ENCODE peak calls at places on chromosome 17, in six cellular contexts. U is keratinocyte, Q is PC-3, K is trophoblast cell, S is A549, O is neural progenitor cell. T is an unnamed sample.
A peak's percentile ranks its signal among the peaks of the same experiment; 100 is the strongest.

GRCh38 chr17:83173997-83174858 is 94.8 kb downstream of the METRNL start:
- DNase-seq in S (peak; percentile 37), Q (peak; percentile 19), K (no peak), O (peak; percentile 62), U (no peak), T (no peak)

GRCh38 chr17:2692781-2693135 is 18.8 kb downstream of the CLUH start:
- DNase-seq in O (no peak), U (no peak), Q (no peak), S (no peak), K (no peak), T (no peak)

GRCh38 chr17:21275047-21275578 is 9.4 kb upstream of the MAP2K3 start:
- DNase-seq in Q (no peak), U (no peak), S (no peak), K (no peak), O (peak; percentile 30), T (no peak)

GRCh38 chr17:5501725-5502124 is 15.4 kb downstream of the MIS12 start:
- DNase-seq in O (no peak), S (no peak), K (no peak), U (no peak), Q (no peak), T (no peak)

GRCh38 chr17:79365836-79366831 is 244.7 kb downstream of the RBFOX3 start:
- DNase-seq in U (no peak), O (no peak), Q (no peak), K (no peak), S (no peak), T (no peak)

GRCh38 chr17:41518031-41518430 is 659 bp downstream of the KRT15 start:
- DNase-seq in S (no peak), Q (no peak), O (no peak), U (no peak), K (peak; percentile 23), T (no peak)

GRCh38 chr17:82399030-82399429 is 19.1 kb upstream of the HEXD start:
- DNase-seq in S (no peak), U (no peak), Q (no peak), O (no peak), K (no peak), T (no peak)

GRCh38 chr17:14135906-14136590 is 66.7 kb downstream of the COX10 start:
- DNase-seq in Q (no peak), S (no peak), U (no peak), K (no peak), O (no peak), T (no peak)

GRCh38 chr17:55717898-55718735 is 4.5 kb downstream of the TMEM100 start:
- DNase-seq in Q (peak; percentile 90), K (peak; percentile 93), O (peak; percentile 85), U (no peak), S (peak; percentile 78), T (peak; percentile 42)

GRCh38 chr17:76240461-76241204 is at the start of gene RNF157:
- DNase-seq in U (no peak), O (peak; percentile 95), S (peak; percentile 60), K (peak; percentile 49), Q (peak; percentile 71), T (no peak)

GRCh38 chr17:69602969-69603368 is 188.5 kb downstream of the MAP2K6 start:
- DNase-seq in K (no peak), S (no peak), O (no peak), Q (no peak), U (no peak), T (no peak)

GRCh38 chr17:19539841-19540311 is 6.2 kb downstream of the SLC47A1 start:
- DNase-seq in O (no peak), K (no peak), S (no peak), U (no peak), Q (no peak), T (no peak)

GRCh38 chr17:7703584-7704574 is 1.1 kb upstream of the EFNB3 start:
- DNase-seq in K (peak; percentile 16), U (no peak), Q (no peak), O (peak; percentile 92), S (peak; percentile 77), T (peak; percentile 32)

GRCh38 chr17:50959341-50959740 is 93.2 kb upstream of the TOB1 start:
- DNase-seq in K (no peak), O (no peak), U (no peak), Q (no peak), S (no peak), T (no peak)

GRCh38 chr17:19703776-19704371 is 12.5 kb downstream of the SLC47A2 start:
- DNase-seq in O (peak; percentile 45), Q (no peak), U (no peak), K (no peak), S (no peak), T (no peak)

GRCh38 chr17:9360610-9361571 is 214.7 kb downstream of the STX8 start:
- DNase-seq in O (no peak), Q (peak; percentile 5), S (peak; percentile 83), K (peak; percentile 89), U (no peak), T (peak; percentile 12)

GRCh38 chr17:40110026-40110425 is 9.6 kb upstream of the NR1D1 start:
- DNase-seq in U (no peak), O (peak; percentile 89), S (no peak), K (no peak), Q (no peak), T (no peak)

GRCh38 chr17:4988168-4988567 is 693 bp upstream of the CAMTA2 start:
- DNase-seq in U (no peak), S (no peak), Q (no peak), O (no peak), K (peak; percentile 7), T (no peak)

GRCh38 chr17:44779211-44780025 is 20.6 kb downstream of the ADAM11 start:
- DNase-seq in Q (peak; percentile 87), S (peak; percentile 83), K (peak; percentile 78), O (peak; percentile 85), U (no peak), T (peak; percentile 61)

GRCh38 chr17:5019475-5019956 is 15.7 kb downstream of the SLC52A1 start:
- DNase-seq in S (no peak), K (no peak), O (peak; percentile 25), Q (peak; percentile 4), U (no peak), T (no peak)

GRCh38 chr17:81142301-81143199 is 22.8 kb upstream of the PVALEF start:
- DNase-seq in Q (peak; percentile 83), S (peak; percentile 85), O (peak; percentile 88), K (peak; percentile 90), U (peak; percentile 33), T (peak; percentile 60)

GRCh38 chr17:42639484-42640474 is 19.3 kb upstream of the TUBG2 start:
- DNase-seq in O (no peak), Q (no peak), S (no peak), U (no peak), K (no peak), T (no peak)

GRCh38 chr17:43791589-43791988 is 11.4 kb downstream of the CFAP97D1 start:
- DNase-seq in U (no peak), O (peak; percentile 34), K (peak; percentile 40), S (peak; percentile 71), Q (peak; percentile 84), T (peak; percentile 72)

GRCh38 chr17:67181825-67182224 is 63.2 kb downstream of the HELZ start:
- DNase-seq in K (no peak), Q (no peak), O (no peak), U (no peak), S (no peak), T (no peak)

GRCh38 chr17:76124582-76125390 is 16.3 kb downstream of the FOXJ1 start:
- DNase-seq in Q (peak; percentile 33), O (peak; percentile 55), U (no peak), S (peak; percentile 66), K (no peak), T (no peak)

GRCh38 chr17:14299261-14300093 is 1.4 kb upstream of the HS3ST3B1 start:
- DNase-seq in K (peak; percentile 58), O (peak; percentile 78), U (no peak), S (no peak), Q (no peak), T (no peak)

GRCh38 chr17:17226451-17227265 is 10.3 kb downstream of the FLCN start:
- DNase-seq in K (no peak), S (no peak), U (no peak), O (no peak), Q (no peak), T (no peak)

GRCh38 chr17:76955191-76955590 is 87.0 kb downstream of the MGAT5B start:
- DNase-seq in Q (no peak), U (no peak), O (no peak), K (no peak), S (no peak), T (no peak)

GRCh38 chr17:77451894-77452852 is 311.4 kb downstream of the SEC14L1 start:
- DNase-seq in U (no peak), Q (no peak), O (peak; percentile 86), S (no peak), K (peak; percentile 92), T (peak; percentile 62)

GRCh38 chr17:57357830-57358426 is 101.6 kb downstream of the MSI2 start:
- DNase-seq in O (no peak), K (peak; percentile 97), Q (peak; percentile 88), S (no peak), U (no peak), T (peak; percentile 84)

GRCh38 chr17:32298298-32298697 is 32.7 kb downstream of the RHBDL3 start:
- DNase-seq in S (peak; percentile 23), O (no peak), U (no peak), K (peak; percentile 8), Q (no peak), T (no peak)
- H3K4me2 ChIP-seq in S (no peak overlapping the region), O (no peak overlapping the region), U (no peak overlapping the region), K (no peak overlapping the region), Q (no peak overlapping the region), T (no peak overlapping the region)

GRCh38 chr17:64984181-64984580 is 64.9 kb upstream of the LRRC37A3 start:
- DNase-seq in K (no peak), Q (no peak), O (no peak), S (no peak), U (no peak), T (no peak)

GRCh38 chr17:64983708-64984107 is 64.4 kb upstream of the LRRC37A3 start:
- DNase-seq in Q (no peak), U (no peak), K (no peak), S (no peak), O (no peak), T (no peak)

GRCh38 chr17:64982139-64982802 is 63.0 kb upstream of the LRRC37A3 start:
- DNase-seq in U (no peak), K (peak; percentile 64), S (peak; percentile 46), Q (peak; percentile 33), O (no peak), T (no peak)

GRCh38 chr17:64984776-64985521 is 65.7 kb upstream of the LRRC37A3 start:
- DNase-seq in S (peak; percentile 75), K (peak; percentile 56), U (no peak), Q (peak; percentile 90), O (no peak), T (peak; percentile 50)
- H3K4me1 ChIP-seq in S (peaks cover 48% of the 10 kb centered on the region), K (peaks cover 14% of the 10 kb centered on the region), U (peaks cover 17% of the 10 kb centered on the region), Q (peaks cover 38% of the 10 kb centered on the region), O (peaks cover 4% of the 10 kb centered on the region), T (peaks cover 10% of the 10 kb centered on the region)

GRCh38 chr17:68489919-68490318 is 22.3 kb upstream of the PRKAR1A start:
- DNase-seq in K (no peak), S (no peak), Q (no peak), O (no peak), U (no peak), T (no peak)
- H3K4me2 ChIP-seq in K (no peak overlapping the region), S (no peak overlapping the region), Q (no peak overlapping the region), O (no peak overlapping the region), U (no peak overlapping the region), T (no peak overlapping the region)

DNA sequence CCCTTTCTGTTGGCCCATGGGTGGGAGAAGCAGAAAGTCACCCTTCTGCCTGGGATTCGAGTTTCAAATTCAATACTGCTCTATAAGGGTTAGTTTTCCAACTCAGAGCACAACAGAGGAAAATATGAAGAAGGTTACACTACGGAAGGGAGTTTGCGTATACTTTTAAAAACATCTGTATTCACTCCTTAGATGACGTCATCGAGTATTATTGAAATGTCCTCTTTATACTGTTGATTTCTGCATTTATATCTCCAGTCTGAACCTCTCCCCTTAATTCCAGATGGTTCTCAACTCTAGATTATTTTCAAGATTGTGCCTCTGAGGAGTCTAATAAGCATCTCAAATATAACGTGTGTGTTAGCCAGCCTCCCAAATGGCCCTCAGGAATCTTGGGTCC is 249.1 kb downstream of the MAP2K4 start:
- DNase-seq in K (no peak), O (no peak), S (no peak), U (no peak), Q (no peak), T (no peak)
- H3K4me1 ChIP-seq in K (no peaks in the 10 kb centered on the region), O (no peaks in the 10 kb centered on the region), S (no peaks in the 10 kb centered on the region), U (no peaks in the 10 kb centered on the region), Q (no peaks in the 10 kb centered on the region), T (no peaks in the 10 kb centered on the region)